ENCODE peak calls at places on chromosomes 1 and 21, in seven cellular contexts. Z is trophoblast cell, V is mesendoderm, C is H9, W is IMR-90, K is mesenchymal stem cell, T is H1. M is an unnamed sample. For H3K27me3, the result is how much of the 10 kb centered on the place peaks cover.

GRCh38 chr21:35508389-35508888 is 459.3 kb upstream of the RUNX1 start:
- DNase-seq in Z (peak), V (peak), C (peak), W (peak), K (peak), T (peak), M (peak)

GRCh38 chr1:98783821-98784220 is 122.3 kb downstream of the SNX7 start:
- DNase-seq in Z (no peak), V (peak), C (peak), W (no peak), K (no peak), T (no peak), M (no peak)

GRCh38 chr1:19799877-19800804 is at the start of gene TMCO4:
- DNase-seq in Z (peak), V (peak), C (no peak), W (peak), K (peak), T (no peak), M (no peak)

GRCh38 chr1:170662561-170662971 is 1.4 kb upstream of the PRRX1 start:
- DNase-seq in Z (no peak), V (no peak), C (no peak), W (peak), K (no peak), T (no peak), M (no peak)

GRCh38 chr1:36279110-36279788 is 26.9 kb upstream of the SH3D21 start:
- DNase-seq in Z (no peak), V (no peak), C (no peak), W (peak), K (no peak), T (no peak), M (no peak)

GRCh38 chr1:53371121-53371666 is 43.3 kb upstream of the LRP8 start:
- DNase-seq in Z (no peak), V (peak), C (peak), W (no peak), K (no peak), T (peak), M (no peak)

GRCh38 chr1:34176830-34177613 is at the start of gene C1orf94:
- DNase-seq in Z (no peak), V (peak), C (peak), W (no peak), K (no peak), T (peak), M (no peak)

GRCh38 chr1:226708342-226708780 is 30.7 kb downstream of the ITPKB start:
- DNase-seq in Z (no peak), V (no peak), C (no peak), W (peak), K (peak), T (no peak), M (no peak)

GRCh38 chr1:236059011-236059410 is 5.9 kb downstream of the NID1 start:
- DNase-seq in Z (no peak), V (no peak), C (no peak), W (no peak), K (no peak), T (no peak), M (no peak)

GRCh38 chr1:224736619-224737352 is 120.7 kb downstream of the CNIH3 start:
- DNase-seq in Z (no peak), V (peak), C (no peak), W (peak), K (peak), T (no peak), M (no peak)

GRCh38 chr21:36150192-36150711 is 6.4 kb upstream of the DOP1B start:
- DNase-seq in Z (no peak), V (no peak), C (no peak), W (peak), K (no peak), T (no peak), M (no peak)

GRCh38 chr21:43827015-43827611 is 37.7 kb downstream of the RRP1 start:
- DNase-seq in Z (no peak), V (no peak), C (no peak), W (peak), K (peak), T (no peak), M (no peak)

GRCh38 chr1:175188936-175189335 is 3.6 kb downstream of the KIAA0040 start:
- DNase-seq in Z (no peak), V (no peak), C (no peak), W (no peak), K (no peak), T (no peak), M (no peak)

GRCh38 chr1:193634876-193635275 is 448.5 kb upstream of the B3GALT2 start:
- DNase-seq in Z (no peak), V (no peak), C (no peak), W (no peak), K (no peak), T (no peak), M (no peak)

GRCh38 chr1:110846861-110847260 is 26.1 kb upstream of the CD53 start:
- DNase-seq in Z (no peak), V (no peak), C (no peak), W (no peak), K (no peak), T (no peak), M (no peak)

GRCh38 chr1:26155370-26156284 is 3.3 kb upstream of the FAM110D start:
- DNase-seq in Z (no peak), V (no peak), C (no peak), W (no peak), K (no peak), T (no peak), M (no peak)

GRCh38 chr1:30046751-30047150 is 676.6 kb downstream of the MATN1 start:
- DNase-seq in Z (no peak), V (no peak), C (peak), W (no peak), K (no peak), T (no peak), M (no peak)

GRCh38 chr1:16073490-16074104 is at the start of gene FAM131C:
- DNase-seq in Z (no peak), V (no peak), C (peak), W (no peak), K (no peak), T (peak), M (no peak)

GRCh38 chr1:226181996-226182714 is 4.4 kb downstream of the ACBD3 start:
- DNase-seq in Z (peak), V (peak), C (peak), W (peak), K (peak), T (no peak), M (no peak)

GRCh38 chr1:200223207-200223606 is 186.6 kb downstream of the ZNF281 start:
- DNase-seq in Z (no peak), V (no peak), C (no peak), W (no peak), K (no peak), T (no peak), M (no peak)

GRCh38 chr1:104466068-104466467 is 716.4 kb downstream of the AMY1C start:
- DNase-seq in Z (no peak), V (no peak), C (no peak), W (no peak), K (no peak), T (no peak), M (no peak)
- H3K27me3 ChIP-seq in Z (under half), V (under half), C (under half), W (under half), K (under half), T (under half), M (under half)

DNA sequence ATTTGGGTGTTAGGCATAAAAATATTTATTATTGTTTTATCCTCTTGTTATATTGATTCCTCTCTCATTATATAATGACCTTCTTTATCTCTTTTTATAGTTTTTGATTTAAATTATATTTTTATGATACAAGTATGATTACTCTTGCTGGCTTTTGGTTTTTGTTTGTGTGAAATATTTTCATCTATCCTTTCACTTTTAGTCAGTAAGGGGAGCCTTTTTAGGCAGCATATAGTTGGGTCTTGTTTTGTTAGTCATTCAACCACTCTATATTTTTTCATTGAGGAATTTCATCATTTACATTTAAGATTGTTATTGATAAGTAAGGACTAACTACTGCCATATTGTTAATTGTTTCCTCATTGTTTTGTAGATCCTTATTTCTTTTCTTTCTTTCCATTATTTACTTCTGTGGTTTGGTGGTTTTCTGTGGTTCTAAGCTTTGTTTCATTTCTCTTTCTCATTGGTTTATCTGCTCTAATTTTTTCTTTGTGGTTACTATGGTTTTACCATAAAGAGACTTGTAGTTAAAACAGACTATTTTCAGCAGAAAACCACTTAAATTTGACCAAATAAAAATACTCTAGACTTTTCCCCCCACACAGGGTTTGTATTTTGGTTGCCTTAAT is 593.1 kb downstream of the NUF2 start:
- DNase-seq in Z (no peak), V (no peak), C (no peak), W (no peak), K (no peak), T (no peak), M (no peak)
- H4K8ac ChIP-seq in Z (no peak), V (no peak), C (no peak), W (no peak), K (no peak), T (no peak), M (no peak)

DNA sequence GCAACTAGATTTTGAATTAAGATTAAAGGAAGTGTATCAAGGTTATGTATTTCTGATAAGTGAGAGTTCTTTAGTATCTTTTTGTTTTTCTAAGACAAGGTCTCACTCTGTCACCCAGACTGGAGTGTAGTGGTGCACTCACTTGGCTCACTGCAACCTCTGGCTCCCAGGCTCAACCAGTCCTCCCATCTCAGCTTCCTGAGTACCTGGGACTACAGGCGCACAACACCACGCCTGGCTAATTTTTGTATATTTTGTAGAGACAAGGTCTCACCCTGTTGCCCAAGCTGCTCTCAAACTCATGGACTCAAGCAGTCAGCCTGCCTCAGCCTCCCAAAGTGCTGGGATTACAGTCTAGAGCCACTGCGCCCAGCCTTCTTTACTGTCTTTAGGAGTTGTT is 33.7 kb downstream of the DHX9 start:
- DNase-seq in Z (no peak), V (no peak), C (no peak), W (no peak), K (no peak), T (no peak), M (no peak)
- H2BK5ac ChIP-seq in Z (no peak), V (no peak), C (no peak), W (no peak), K (no peak), T (no peak), M (no peak)

GRCh38 chr1:14922942-14923341 is 230.6 kb upstream of the TMEM51 start:
- DNase-seq in Z (no peak), V (no peak), C (no peak), W (no peak), K (no peak), T (no peak), M (no peak)
- H3K27me3 ChIP-seq in Z (under half), V (under half), C (under half), W (under half), K (under half), T (under half), M (under half)

GRCh38 chr1:39656416-39656815 is 15.5 kb downstream of the NT5C1A start:
- DNase-seq in Z (no peak), V (no peak), C (no peak), W (no peak), K (no peak), T (no peak), M (no peak)

GRCh38 chr1:39659110-39659509 is 12.8 kb downstream of the NT5C1A start:
- DNase-seq in Z (no peak), V (no peak), C (no peak), W (no peak), K (no peak), T (no peak), M (no peak)

GRCh38 chr1:39657923-39658485 is 13.9 kb downstream of the NT5C1A start:
- DNase-seq in Z (peak), V (peak), C (peak), W (peak), K (peak), T (peak), M (peak)

GRCh38 chr1:39657402-39657801 is 14.5 kb downstream of the NT5C1A start:
- DNase-seq in Z (no peak), V (no peak), C (no peak), W (peak), K (peak), T (no peak), M (no peak)

DNA sequence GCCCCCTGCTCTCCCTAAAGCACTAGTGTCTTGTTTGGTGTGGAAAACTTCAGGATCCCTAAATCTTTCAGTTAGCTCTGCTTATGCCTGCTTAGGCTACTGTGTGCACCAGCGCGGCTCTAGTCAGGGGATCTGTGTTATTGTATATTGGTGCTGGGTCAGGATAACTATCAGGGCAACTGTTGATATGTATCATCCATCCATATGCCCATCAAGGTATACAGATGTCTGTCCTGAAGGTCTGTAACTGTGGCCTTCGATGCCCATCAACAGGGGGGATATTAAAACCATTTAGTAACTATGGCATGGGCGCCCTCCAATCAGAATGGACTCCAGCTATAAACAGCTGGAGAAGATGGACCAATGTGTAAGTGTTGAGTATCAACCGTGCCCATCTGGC is 12.4 kb downstream of the NT5C1A start:
- DNase-seq in Z (no peak), V (no peak), C (no peak), W (no peak), K (no peak), T (no peak), M (no peak)
- H4K8ac ChIP-seq in Z (no peak), V (no peak), C (no peak), W (no peak), K (no peak), T (no peak), M (no peak)

GRCh38 chr21:19256934-19257660 is 853.5 kb upstream of the TMPRSS15 start:
- DNase-seq in Z (no peak), V (peak), C (no peak), W (no peak), K (no peak), T (no peak), M (no peak)

DNA sequence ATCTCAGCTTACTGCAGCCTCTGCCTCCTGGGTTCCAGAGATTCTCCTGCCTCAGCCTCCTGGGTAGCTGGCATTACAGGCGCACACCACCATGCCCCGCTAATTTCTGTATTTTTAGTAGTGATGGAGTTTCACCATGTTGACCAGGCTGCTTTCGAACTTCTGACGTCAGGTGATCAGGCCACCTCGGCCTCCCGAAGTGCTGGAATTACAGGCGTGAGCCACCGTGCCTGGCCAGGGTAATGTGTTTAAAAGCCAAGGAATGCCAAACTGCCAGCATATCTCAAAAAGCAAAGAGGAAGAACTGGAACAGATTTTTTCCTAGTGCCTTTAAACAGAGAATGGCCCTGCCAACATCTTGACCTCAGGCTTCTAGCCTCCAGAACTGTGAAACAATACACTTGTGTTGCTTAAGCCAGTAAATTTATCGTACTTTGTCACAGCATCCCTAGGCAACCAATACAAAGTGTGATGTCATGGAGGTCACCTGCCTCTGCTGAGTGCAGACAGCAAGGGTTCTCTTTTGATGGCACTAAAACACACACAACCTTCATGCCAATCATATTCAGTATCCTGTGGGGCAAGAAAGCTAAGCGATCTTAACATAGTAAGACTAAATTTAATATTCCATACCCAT is 858.3 kb upstream of the TMPRSS15 start:
- DNase-seq in Z (no peak), V (peak), C (no peak), W (no peak), K (no peak), T (no peak), M (no peak)
- H2BK5ac ChIP-seq in Z (no peak), V (no peak), C (no peak), W (no peak), K (no peak), T (no peak), M (no peak)

DNA sequence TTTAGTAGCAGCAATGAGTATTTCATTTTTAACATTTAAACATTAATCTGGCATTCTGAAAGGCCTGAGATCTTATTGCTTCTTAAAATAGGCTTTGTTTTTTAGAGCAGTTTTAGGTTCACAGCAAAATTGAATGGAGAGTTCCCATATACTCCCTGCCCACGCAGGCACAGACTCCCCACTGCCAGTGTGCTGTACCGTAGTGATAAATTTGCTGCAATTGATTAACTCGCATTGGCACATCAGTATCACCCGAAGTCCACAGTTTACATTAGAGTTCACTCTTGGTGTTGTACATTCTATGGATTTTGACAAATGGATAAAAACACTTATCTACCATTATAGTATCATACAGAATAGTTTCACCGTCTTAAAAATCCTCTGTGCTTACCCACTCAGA is 71.8 kb upstream of the ERRFI1 start:
- DNase-seq in Z (no peak), V (no peak), C (no peak), W (no peak), K (no peak), T (no peak), M (no peak)
- H3K27me3 ChIP-seq in Z (under half), V (under half), C (under half), W (under half), K (under half), T (under half), M (under half)

GRCh38 chr21:15534450-15534886 is 195.3 kb upstream of the USP25 start:
- DNase-seq in Z (no peak), V (no peak), C (no peak), W (no peak), K (no peak), T (no peak), M (no peak)
- H4K8ac ChIP-seq in Z (no peak), V (peak), C (no peak), W (no peak), K (no peak), T (no peak), M (no peak)

DNA sequence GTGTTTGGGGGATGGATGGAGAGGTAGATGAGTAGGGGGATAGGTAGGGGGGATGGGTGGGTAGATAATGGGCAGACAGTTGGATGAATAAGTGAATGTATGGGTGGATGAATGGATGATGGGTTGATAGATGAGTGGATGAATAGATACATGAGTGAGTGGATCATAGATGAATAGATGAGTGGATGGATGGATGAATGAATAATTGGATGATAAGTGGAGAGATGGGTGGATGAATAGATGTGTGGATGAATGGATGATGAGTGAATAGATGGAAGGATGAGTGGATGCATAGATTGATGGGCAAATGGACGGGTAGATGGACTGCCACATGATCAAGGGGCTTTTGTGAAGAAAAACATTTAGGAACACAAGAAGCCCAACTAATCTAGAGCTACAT is 133.3 kb upstream of the F3 start:
- DNase-seq in Z (no peak), V (no peak), C (no peak), W (no peak), K (no peak), T (no peak), M (no peak)
- H2BK5ac ChIP-seq in Z (no peak), V (no peak), C (no peak), W (peak), K (no peak), T (no peak), M (no peak)

GRCh38 chr1:2623571-2624337 is 9.1 kb downstream of the MMEL1 start:
- DNase-seq in Z (no peak), V (no peak), C (no peak), W (no peak), K (no peak), T (no peak), M (no peak)
- H3K27me3 ChIP-seq in Z (under half), V (under half), C (under half), W (under half), K (under half), T (under half), M (half or more)